ENCODE peak calls at places on chromosomes 13 and 19, in six cellular contexts. One of them, this sample, is unnamed. For H3K4me1, the result is how much of the 10 kb centered on the place peaks cover.

GRCh38 chr13:26486550-26486949 is 70.9 kb upstream of the WASF3 start:
- DNase-seq in CD4-positive, alpha-beta memory T cell: no peak
- DNase-seq in OCI-LY7: no peak
- DNase-seq in naive thymus-derived CD4-positive, alpha-beta T cell: no peak
- DNase-seq in heart right ventricle: peak
- DNase-seq in SK-N-SH: no peak
- DNase-seq in this sample: no peak

GRCh38 chr13:42788601-42789000 is 7.2 kb downstream of the FAM216B start:
- DNase-seq in naive thymus-derived CD4-positive, alpha-beta T cell: no peak
- DNase-seq in heart right ventricle: no peak
- DNase-seq in SK-N-SH: no peak
- DNase-seq in CD4-positive, alpha-beta memory T cell: no peak
- DNase-seq in OCI-LY7: no peak
- DNase-seq in this sample: no peak

GRCh38 chr13:20616059-20616797 is 49.3 kb downstream of the IFT88 start:
- DNase-seq in naive thymus-derived CD4-positive, alpha-beta T cell: no peak
- DNase-seq in CD4-positive, alpha-beta memory T cell: no peak
- DNase-seq in SK-N-SH: no peak
- DNase-seq in OCI-LY7: no peak
- DNase-seq in heart right ventricle: no peak
- DNase-seq in this sample: no peak

GRCh38 chr19:42487798-42488178 is 40.5 kb downstream of the CEACAM1 start:
- DNase-seq in heart right ventricle: no peak
- DNase-seq in SK-N-SH: no peak
- DNase-seq in naive thymus-derived CD4-positive, alpha-beta T cell: no peak
- DNase-seq in OCI-LY7: no peak
- DNase-seq in CD4-positive, alpha-beta memory T cell: no peak
- DNase-seq in this sample: no peak

GRCh38 chr13:99752373-99752772 is 219.2 kb downstream of the ZIC5 start:
- DNase-seq in SK-N-SH: no peak
- DNase-seq in CD4-positive, alpha-beta memory T cell: no peak
- DNase-seq in OCI-LY7: no peak
- DNase-seq in heart right ventricle: no peak
- DNase-seq in naive thymus-derived CD4-positive, alpha-beta T cell: no peak
- DNase-seq in this sample: no peak

GRCh38 chr13:110811008-110811720 is 97.7 kb downstream of the ING1 start:
- DNase-seq in CD4-positive, alpha-beta memory T cell: no peak
- DNase-seq in naive thymus-derived CD4-positive, alpha-beta T cell: no peak
- DNase-seq in SK-N-SH: no peak
- DNase-seq in heart right ventricle: no peak
- DNase-seq in OCI-LY7: no peak
- DNase-seq in this sample: no peak

GRCh38 chr13:21691500-21691899 is 20.6 kb downstream of the FGF9 start:
- DNase-seq in CD4-positive, alpha-beta memory T cell: no peak
- DNase-seq in OCI-LY7: no peak
- DNase-seq in heart right ventricle: no peak
- DNase-seq in naive thymus-derived CD4-positive, alpha-beta T cell: no peak
- DNase-seq in SK-N-SH: no peak
- DNase-seq in this sample: no peak

GRCh38 chr19:11692127-11692790 is 46.5 kb downstream of the ZNF823 start:
- DNase-seq in heart right ventricle: no peak
- DNase-seq in OCI-LY7: no peak
- DNase-seq in CD4-positive, alpha-beta memory T cell: no peak
- DNase-seq in SK-N-SH: no peak
- DNase-seq in naive thymus-derived CD4-positive, alpha-beta T cell: no peak
- DNase-seq in this sample: no peak

GRCh38 chr13:75959861-75960481 is 323.8 kb downstream of the LMO7 start:
- DNase-seq in SK-N-SH: no peak
- DNase-seq in OCI-LY7: no peak
- DNase-seq in heart right ventricle: no peak
- DNase-seq in CD4-positive, alpha-beta memory T cell: no peak
- DNase-seq in naive thymus-derived CD4-positive, alpha-beta T cell: no peak
- DNase-seq in this sample: no peak

GRCh38 chr13:45674908-45675307 is 27.2 kb upstream of the CBY2 start:
- DNase-seq in SK-N-SH: peak
- DNase-seq in heart right ventricle: no peak
- DNase-seq in CD4-positive, alpha-beta memory T cell: no peak
- DNase-seq in OCI-LY7: no peak
- DNase-seq in naive thymus-derived CD4-positive, alpha-beta T cell: no peak
- DNase-seq in this sample: no peak

GRCh38 chr13:75635621-75636338 is at the start of gene LMO7:
- DNase-seq in naive thymus-derived CD4-positive, alpha-beta T cell: peak
- DNase-seq in heart right ventricle: peak
- DNase-seq in SK-N-SH: peak
- DNase-seq in CD4-positive, alpha-beta memory T cell: peak
- DNase-seq in OCI-LY7: peak
- DNase-seq in this sample: no peak

GRCh38 chr19:30350995-30351394 is 21.2 kb upstream of the ZNF536 start:
- DNase-seq in heart right ventricle: no peak
- DNase-seq in naive thymus-derived CD4-positive, alpha-beta T cell: no peak
- DNase-seq in SK-N-SH: no peak
- DNase-seq in OCI-LY7: no peak
- DNase-seq in CD4-positive, alpha-beta memory T cell: no peak
- DNase-seq in this sample: no peak

GRCh38 chr19:29785955-29786589 is 25.7 kb upstream of the CCNE1 start:
- DNase-seq in SK-N-SH: no peak
- DNase-seq in CD4-positive, alpha-beta memory T cell: no peak
- DNase-seq in heart right ventricle: no peak
- DNase-seq in naive thymus-derived CD4-positive, alpha-beta T cell: no peak
- DNase-seq in OCI-LY7: peak
- DNase-seq in this sample: no peak

GRCh38 chr19:13181747-13182388 is 31.7 kb downstream of the IER2 start:
- DNase-seq in CD4-positive, alpha-beta memory T cell: no peak
- DNase-seq in heart right ventricle: peak
- DNase-seq in SK-N-SH: peak
- DNase-seq in OCI-LY7: peak
- DNase-seq in naive thymus-derived CD4-positive, alpha-beta T cell: no peak
- DNase-seq in this sample: no peak

GRCh38 chr19:38676023-38676877 is 28.8 kb downstream of the ACTN4 start:
- DNase-seq in CD4-positive, alpha-beta memory T cell: no peak
- DNase-seq in SK-N-SH: no peak
- DNase-seq in OCI-LY7: peak
- DNase-seq in naive thymus-derived CD4-positive, alpha-beta T cell: no peak
- DNase-seq in heart right ventricle: no peak
- DNase-seq in this sample: no peak

GRCh38 chr13:77338961-77339401 is 12.1 kb upstream of the MYCBP2 start:
- DNase-seq in naive thymus-derived CD4-positive, alpha-beta T cell: no peak
- DNase-seq in SK-N-SH: no peak
- DNase-seq in heart right ventricle: no peak
- DNase-seq in CD4-positive, alpha-beta memory T cell: no peak
- DNase-seq in OCI-LY7: peak
- DNase-seq in this sample: no peak

DNA sequence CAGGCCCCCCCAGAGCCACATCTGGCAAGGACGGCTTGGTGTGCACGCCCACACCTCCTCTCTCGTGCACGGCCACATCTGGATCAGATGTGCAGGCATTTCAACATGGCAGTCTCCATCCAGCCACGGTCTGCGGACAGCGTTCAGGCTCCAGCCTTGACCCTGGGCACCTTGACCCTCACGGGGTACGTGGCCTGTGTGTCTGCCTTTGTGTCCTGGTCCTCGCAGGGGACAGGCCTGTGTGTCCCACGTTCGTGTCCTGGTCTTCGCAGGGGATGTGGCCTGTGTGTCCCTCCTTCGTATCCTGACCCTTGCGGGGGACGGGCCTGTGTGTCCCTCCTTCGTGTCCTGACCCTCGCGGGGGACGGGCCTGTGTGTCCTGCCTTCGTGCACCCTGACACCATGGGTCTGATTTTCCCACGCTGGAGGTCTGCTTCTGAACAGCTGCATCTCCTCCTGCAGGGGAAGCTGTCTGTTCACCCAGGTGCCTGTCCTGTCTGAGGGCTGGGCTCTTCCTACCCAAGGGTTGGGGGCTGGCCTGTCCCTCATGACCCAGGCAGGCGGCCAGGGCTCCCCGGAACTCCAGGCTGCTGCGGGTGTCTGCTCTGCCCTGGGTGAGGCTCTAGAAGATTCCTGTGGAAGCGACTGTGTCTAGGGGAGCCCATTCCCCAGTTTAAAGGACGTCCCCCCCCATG is 25.3 kb downstream of the RASA3 start:
- DNase-seq in OCI-LY7: no peak
- DNase-seq in naive thymus-derived CD4-positive, alpha-beta T cell: no peak
- DNase-seq in CD4-positive, alpha-beta memory T cell: no peak
- DNase-seq in heart right ventricle: no peak
- DNase-seq in SK-N-SH: no peak
- DNase-seq in this sample: no peak
- H3K4me1 ChIP-seq in OCI-LY7: under half
- H3K4me1 ChIP-seq in naive thymus-derived CD4-positive, alpha-beta T cell: half or more
- H3K4me1 ChIP-seq in CD4-positive, alpha-beta memory T cell: half or more
- H3K4me1 ChIP-seq in heart right ventricle: under half
- H3K4me1 ChIP-seq in SK-N-SH: under half
- H3K4me1 ChIP-seq in this sample: under half

DNA sequence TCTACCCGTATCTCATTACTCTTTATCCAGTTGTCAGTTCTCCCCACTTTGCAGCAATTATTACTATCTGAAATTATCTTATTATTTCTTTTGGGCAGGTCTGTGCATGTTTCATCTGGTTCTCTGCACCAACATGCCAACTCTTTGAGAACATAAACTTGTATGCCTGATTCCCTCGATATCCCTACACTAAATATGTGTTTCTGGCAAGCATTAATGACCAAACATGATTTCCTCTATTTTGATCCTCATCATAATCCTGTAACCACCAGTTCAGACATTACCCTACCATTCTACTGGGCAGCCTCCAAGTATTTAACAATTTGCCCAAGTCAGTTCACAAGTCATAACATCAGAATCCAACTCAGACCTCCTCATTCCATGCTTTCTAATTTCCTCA is 426.1 kb downstream of the FOXO1 start:
- DNase-seq in OCI-LY7: no peak
- DNase-seq in SK-N-SH: no peak
- DNase-seq in heart right ventricle: no peak
- DNase-seq in naive thymus-derived CD4-positive, alpha-beta T cell: no peak
- DNase-seq in CD4-positive, alpha-beta memory T cell: no peak
- DNase-seq in this sample: no peak
- H3K27ac ChIP-seq in OCI-LY7: no peak
- H3K27ac ChIP-seq in SK-N-SH: no peak
- H3K27ac ChIP-seq in heart right ventricle: no peak
- H3K27ac ChIP-seq in naive thymus-derived CD4-positive, alpha-beta T cell: no peak
- H3K27ac ChIP-seq in CD4-positive, alpha-beta memory T cell: no peak
- H3K27ac ChIP-seq in this sample: no peak

DNA sequence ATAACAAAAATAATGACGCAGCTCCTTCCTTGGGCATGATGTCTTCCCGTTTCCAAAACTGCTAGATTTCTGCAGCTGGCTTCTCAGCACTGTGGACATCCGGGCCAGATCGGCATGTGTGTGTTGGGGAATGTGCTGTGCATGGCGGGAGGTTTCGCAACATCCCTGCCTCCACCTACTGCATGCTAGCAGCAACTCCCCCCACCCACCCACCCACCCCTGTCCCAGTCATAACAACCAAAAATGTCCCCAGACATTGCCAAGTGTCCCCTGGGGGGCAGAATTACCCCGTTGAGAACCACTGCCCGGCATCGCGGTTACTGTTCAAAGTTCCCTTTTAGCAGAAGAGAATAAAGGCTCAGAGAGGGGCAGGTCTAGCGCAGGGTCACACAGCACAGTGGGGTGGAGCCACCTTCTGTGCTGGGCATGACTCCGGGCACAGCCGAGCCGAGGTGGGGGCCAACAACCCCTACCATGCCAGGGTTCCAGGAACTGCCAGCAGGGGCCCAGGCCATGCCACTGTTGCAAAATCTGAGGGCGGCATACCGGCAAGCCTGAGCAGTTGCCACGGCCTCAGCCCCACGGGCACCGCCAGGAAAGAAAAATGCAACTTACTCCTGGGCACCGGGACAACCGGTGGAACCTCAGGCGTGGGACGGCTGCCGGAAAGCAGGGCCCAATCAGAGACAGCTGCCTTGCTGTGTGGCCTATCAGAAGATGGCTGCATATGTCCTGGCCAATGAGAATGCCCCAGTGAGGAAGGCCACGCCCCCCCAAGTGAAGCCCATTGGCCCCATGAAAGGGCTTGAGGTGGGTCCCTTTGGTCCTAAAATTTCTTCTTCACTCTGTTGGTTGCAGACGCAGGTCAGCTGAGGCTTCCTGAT is 22.5 kb upstream of the NFIC start:
- DNase-seq in heart right ventricle: peak
- DNase-seq in CD4-positive, alpha-beta memory T cell: peak
- DNase-seq in SK-N-SH: peak
- DNase-seq in naive thymus-derived CD4-positive, alpha-beta T cell: no peak
- DNase-seq in OCI-LY7: peak
- DNase-seq in this sample: peak
- H3K4me3 ChIP-seq in heart right ventricle: peak
- H3K4me3 ChIP-seq in CD4-positive, alpha-beta memory T cell: no peak
- H3K4me3 ChIP-seq in SK-N-SH: peak
- H3K4me3 ChIP-seq in naive thymus-derived CD4-positive, alpha-beta T cell: peak
- H3K4me3 ChIP-seq in OCI-LY7: no peak
- H3K4me3 ChIP-seq in this sample: peak

DNA sequence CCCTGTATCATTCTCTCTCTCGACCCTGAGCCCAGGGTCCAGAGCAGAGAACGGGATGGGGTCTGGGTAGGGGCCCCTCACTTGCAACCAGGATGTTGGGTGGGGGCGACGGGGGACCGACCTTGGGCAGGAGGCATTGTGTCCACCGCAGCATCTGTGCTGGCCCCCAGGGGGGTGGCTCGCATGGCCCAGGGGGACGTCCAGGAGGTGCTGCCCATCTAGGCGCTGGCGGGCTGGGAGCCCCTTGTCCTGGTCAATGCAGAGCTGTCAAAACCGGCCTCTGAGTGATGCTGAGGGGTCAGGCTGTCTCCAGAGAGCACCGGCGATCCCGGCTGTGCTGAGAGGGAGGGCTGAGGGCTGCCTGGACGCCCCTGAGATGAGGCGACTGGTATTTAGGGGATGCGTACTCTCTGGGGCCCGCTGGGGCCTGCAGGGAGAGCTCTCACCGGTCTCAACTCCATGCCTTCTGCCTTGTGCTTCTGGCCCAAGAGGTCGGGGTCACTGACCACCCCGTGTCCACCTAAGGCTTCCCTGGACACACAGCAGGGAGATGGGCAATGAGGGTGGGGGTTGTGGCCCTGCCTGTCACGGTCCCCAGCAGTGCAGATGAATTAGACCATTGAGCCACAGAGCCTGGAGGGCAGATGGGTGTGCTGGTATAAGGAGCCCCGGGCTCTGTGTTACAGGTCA is 8.5 kb downstream of the RPS9 start:
- DNase-seq in SK-N-SH: peak
- DNase-seq in OCI-LY7: no peak
- DNase-seq in CD4-positive, alpha-beta memory T cell: no peak
- DNase-seq in naive thymus-derived CD4-positive, alpha-beta T cell: no peak
- DNase-seq in heart right ventricle: no peak
- DNase-seq in this sample: no peak
- H3K4me1 ChIP-seq in SK-N-SH: under half
- H3K4me1 ChIP-seq in OCI-LY7: under half
- H3K4me1 ChIP-seq in CD4-positive, alpha-beta memory T cell: half or more
- H3K4me1 ChIP-seq in naive thymus-derived CD4-positive, alpha-beta T cell: under half
- H3K4me1 ChIP-seq in heart right ventricle: under half
- H3K4me1 ChIP-seq in this sample: under half

GRCh38 chr19:5537870-5538269 is 29.9 kb downstream of the TINCR start:
- DNase-seq in SK-N-SH: no peak
- DNase-seq in OCI-LY7: no peak
- DNase-seq in heart right ventricle: peak
- DNase-seq in CD4-positive, alpha-beta memory T cell: no peak
- DNase-seq in naive thymus-derived CD4-positive, alpha-beta T cell: no peak
- DNase-seq in this sample: no peak
- H3K27ac ChIP-seq in SK-N-SH: no peak
- H3K27ac ChIP-seq in OCI-LY7: no peak
- H3K27ac ChIP-seq in heart right ventricle: peak
- H3K27ac ChIP-seq in CD4-positive, alpha-beta memory T cell: no peak
- H3K27ac ChIP-seq in naive thymus-derived CD4-positive, alpha-beta T cell: no peak
- H3K27ac ChIP-seq in this sample: no peak